ENCODE peak calls at places on chromosome X, in six cellular contexts. G, U, D, Q, F and L are unnamed samples.

GRCh38 chrX:153771686-153772607 is 7.9 kb downstream of the PLXNB3 start:
- DNase-seq in G (no peak), Q (no peak), U (no peak), F (no peak), D (no peak), L (no peak)

GRCh38 chrX:39766085-39766726 is 331.6 kb downstream of the BCOR start:
- DNase-seq in G (no peak), U (no peak), D (no peak), Q (no peak), F (no peak), L (peak)

GRCh38 chrX:13009256-13009655 is 34.3 kb downstream of the TMSB4X start:
- DNase-seq in U (no peak), D (peak), Q (no peak), G (no peak), F (no peak), L (no peak)

GRCh38 chrX:77298790-77299189 is 148.4 kb upstream of the FGF16 start:
- DNase-seq in F (no peak), U (no peak), Q (no peak), D (no peak), G (no peak), L (no peak)

GRCh38 chrX:14528629-14529287 is 578 bp upstream of the GLRA2 start:
- DNase-seq in D (peak), G (no peak), F (peak), Q (peak), U (peak), L (peak)

GRCh38 chrX:32597777-32598176 is 613.6 kb downstream of the DMD start:
- DNase-seq in Q (no peak), F (no peak), D (no peak), G (no peak), U (no peak), L (no peak)

GRCh38 chrX:148500428-148501120 is at the start of gene AFF2:
- DNase-seq in G (peak), F (peak), Q (peak), D (peak), U (no peak), L (peak)

GRCh38 chrX:40007746-40008705 is 89.7 kb downstream of the BCOR start:
- DNase-seq in U (no peak), Q (no peak), D (no peak), F (no peak), G (no peak), L (no peak)

GRCh38 chrX:39260965-39261364 is 459.7 kb downstream of the MID1IP1 start:
- DNase-seq in D (no peak), G (no peak), F (no peak), U (no peak), Q (no peak), L (no peak)

GRCh38 chrX:357693-358471 is 28.8 kb downstream of the PPP2R3B start:
- DNase-seq in U (no peak), F (no peak), Q (peak), G (no peak), D (no peak), L (peak)

GRCh38 chrX:9786839-9787635 is 808 bp downstream of the SHROOM2 start:
- DNase-seq in U (no peak), D (no peak), Q (no peak), F (no peak), G (no peak), L (no peak)

GRCh38 chrX:2628751-2629315 is 62.3 kb upstream of the CD99 start:
- DNase-seq in G (no peak), Q (no peak), D (no peak), U (no peak), F (no peak), L (no peak)

GRCh38 chrX:141642979-141643378 is 53.5 kb downstream of the SPANXA2 start:
- DNase-seq in Q (no peak), G (no peak), U (no peak), F (no peak), D (no peak), L (no peak)

GRCh38 chrX:107845625-107846024 is 20.0 kb downstream of the MID2 start:
- DNase-seq in U (no peak), G (no peak), Q (no peak), D (no peak), F (no peak), L (peak)

GRCh38 chrX:45807572-45808425 is 607.1 kb upstream of the DIPK2B start:
- DNase-seq in U (no peak), G (no peak), Q (no peak), D (no peak), F (no peak), L (no peak)

GRCh38 chrX:67543818-67544217 is at the start of gene AR:
- DNase-seq in F (no peak), D (peak), U (no peak), Q (no peak), G (no peak), L (no peak)

GRCh38 chrX:1418901-1419544 is 27.1 kb upstream of the SLC25A6 start:
- DNase-seq in U (no peak), Q (no peak), F (no peak), G (no peak), D (peak), L (no peak)

GRCh38 chrX:137568741-137569469 is 3.0 kb downstream of the ZIC3 start:
- DNase-seq in Q (no peak), D (no peak), F (no peak), G (no peak), U (peak), L (no peak)

GRCh38 chrX:25023908-25024307 is 8.1 kb upstream of the ARX start:
- DNase-seq in G (no peak), U (no peak), F (no peak), D (no peak), Q (no peak), L (no peak)

GRCh38 chrX:100695991-100696390 is 35.9 kb downstream of the SYTL4 start:
- DNase-seq in F (no peak), Q (no peak), D (no peak), G (no peak), U (no peak), L (no peak)

GRCh38 chrX:114584434-114584943 is 603 bp downstream of the HTR2C start:
- DNase-seq in U (no peak), F (peak), Q (no peak), G (no peak), D (no peak), L (no peak)

GRCh38 chrX:49710744-49711319 is 15.0 kb upstream of the PAGE1 start:
- DNase-seq in G (no peak), U (no peak), Q (no peak), D (no peak), F (no peak), L (no peak)

GRCh38 chrX:101764538-101764937 is 104.9 kb upstream of the ARMCX2 start:
- DNase-seq in Q (no peak), F (no peak), G (no peak), D (no peak), U (no peak), L (no peak)

GRCh38 chrX:85303544-85303943 is 59.8 kb downstream of the ZNF711 start:
- DNase-seq in G (no peak), F (no peak), Q (no peak), D (no peak), U (no peak), L (no peak)

GRCh38 chrX:154096140-154097002 is 1.1 kb downstream of the MECP2 start:
- DNase-seq in Q (peak), G (no peak), U (no peak), F (no peak), D (peak), L (peak)

GRCh38 chrX:57445046-57445445 is 146.8 kb upstream of the ZXDB start:
- DNase-seq in G (no peak), U (no peak), Q (no peak), F (no peak), D (no peak), L (no peak)

GRCh38 chrX:101385795-101386541 is at the start of gene BTK:
- DNase-seq in G (no peak), F (no peak), D (no peak), U (no peak), Q (no peak), L (no peak)

GRCh38 chrX:53244610-53245009 is 19.6 kb upstream of the KDM5C start:
- DNase-seq in G (no peak), F (no peak), Q (no peak), U (no peak), D (no peak), L (no peak)

GRCh38 chrX:132395059-132395458 is 93.8 kb downstream of the MBNL3 start:
- DNase-seq in U (no peak), F (no peak), D (no peak), G (no peak), Q (no peak), L (no peak)

GRCh38 chrX:18701621-18702361 is 5.7 kb upstream of the PPEF1 start:
- DNase-seq in Q (no peak), U (no peak), F (no peak), G (no peak), D (peak), L (no peak)